ENCODE peak calls at places on chromosomes 7 and 10, in four cellular contexts. W is trophoblast cell, Q is H9, R is mesendoderm. L is an unnamed sample. For H3K27me3, the result is how much of the 10 kb centered on the place peaks cover.

GRCh38 chr7:152513861-152514770 is 78.3 kb upstream of the KMT2C start:
- DNase-seq in W (no peak), Q (no peak), R (no peak), L (no peak)

GRCh38 chr10:131512852-131513251 is 201.3 kb upstream of the TCERG1L start:
- DNase-seq in W (no peak), Q (no peak), R (no peak), L (no peak)

GRCh38 chr7:116171094-116171493 is 39.2 kb upstream of the TES start:
- DNase-seq in W (no peak), Q (no peak), R (no peak), L (no peak)

GRCh38 chr7:133290676-133291332 is 37.9 kb downstream of the EXOC4 start:
- DNase-seq in W (peak), Q (no peak), R (no peak), L (no peak)

GRCh38 chr7:50212666-50213621 is 91.6 kb upstream of the IKZF1 start:
- DNase-seq in W (no peak), Q (no peak), R (no peak), L (no peak)

GRCh38 chr10:95121904-95122303 is 52.6 kb upstream of the CYP2C8 start:
- DNase-seq in W (no peak), Q (no peak), R (no peak), L (peak)

GRCh38 chr7:133828906-133829305 is 298.2 kb upstream of the LRGUK start:
- DNase-seq in W (no peak), Q (no peak), R (no peak), L (no peak)

GRCh38 chr10:51716981-51717380 is 17.6 kb upstream of the CSTF2T start:
- DNase-seq in W (peak), Q (no peak), R (no peak), L (no peak)

GRCh38 chr7:131108212-131108980 is 219.3 kb upstream of the MKLN1 start:
- DNase-seq in W (no peak), Q (no peak), R (peak), L (peak)

GRCh38 chr10:33675235-33675634 is 340.8 kb upstream of the NRP1 start:
- DNase-seq in W (no peak), Q (no peak), R (no peak), L (no peak)

GRCh38 chr10:77444041-77444440 is 193.6 kb downstream of the KCNMA1 start:
- DNase-seq in W (no peak), Q (no peak), R (no peak), L (no peak)

GRCh38 chr10:13642293-13642692 is 55.5 kb downstream of the PRPF18 start:
- DNase-seq in W (no peak), Q (no peak), R (no peak), L (no peak)

GRCh38 chr10:87079106-87079836 is 15.4 kb downstream of the GLUD1 start:
- DNase-seq in W (no peak), Q (no peak), R (no peak), L (no peak)

GRCh38 chr7:96361116-96361857 is 39.4 kb upstream of the SLC25A13 start:
- DNase-seq in W (no peak), Q (no peak), R (no peak), L (no peak)

GRCh38 chr10:1308415-1308814 is 252.2 kb downstream of the WDR37 start:
- DNase-seq in W (no peak), Q (no peak), R (no peak), L (no peak)

GRCh38 chr10:61821153-61821552 is 80.3 kb upstream of the ARID5B start:
- DNase-seq in W (peak), Q (no peak), R (peak), L (peak)

GRCh38 chr7:39421661-39422060 is 144.5 kb upstream of the YAE1 start:
- DNase-seq in W (no peak), Q (no peak), R (no peak), L (no peak)

GRCh38 chr10:121526040-121526790 is 72.0 kb downstream of the FGFR2 start:
- DNase-seq in W (no peak), Q (no peak), R (no peak), L (no peak)

GRCh38 chr10:35422236-35422635 is 85.9 kb downstream of the CCNY start:
- DNase-seq in W (no peak), Q (no peak), R (no peak), L (peak)

GRCh38 chr7:138151731-138152577 is 75.7 kb downstream of the AKR1D1 start:
- DNase-seq in W (no peak), Q (no peak), R (no peak), L (no peak)

GRCh38 chr7:141563956-141564623 is 12.9 kb downstream of the AGK start:
- DNase-seq in W (no peak), Q (peak), R (peak), L (no peak)

DNA sequence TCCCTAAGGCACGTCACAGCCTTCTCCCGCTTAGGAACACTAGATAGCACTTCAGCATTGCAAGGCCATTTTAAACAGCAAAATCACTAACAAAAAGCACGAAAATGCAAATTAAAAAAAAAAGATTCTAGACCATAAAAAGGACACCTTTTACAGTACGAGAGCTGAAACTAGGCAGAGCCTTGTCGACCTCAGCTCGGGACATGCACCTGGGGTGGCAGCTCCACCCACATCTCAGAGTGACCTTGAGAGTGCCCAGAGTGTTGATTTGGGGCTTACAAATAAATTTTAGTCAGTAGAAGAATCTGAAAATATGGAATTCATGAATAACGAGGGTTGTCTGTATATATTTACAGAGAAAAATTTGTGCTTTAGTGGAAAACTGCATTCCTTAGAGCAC is 1.1 kb downstream of the MRPS24 start:
- DNase-seq in W (no peak), Q (no peak), R (no peak), L (no peak)
- H3K23ac ChIP-seq in W (no peak), Q (no peak), R (no peak), L (no peak)

GRCh38 chr7:18526368-18526878 is 30.9 kb downstream of the HDAC9 start:
- DNase-seq in W (no peak), Q (no peak), R (no peak), L (no peak)
- H3K27me3 ChIP-seq in W (under half), Q (under half), R (under half), L (under half)

GRCh38 chr10:27646604-27647191 is 98.9 kb downstream of the MKX start:
- DNase-seq in W (no peak), Q (no peak), R (no peak), L (no peak)
- H3K23ac ChIP-seq in W (no peak), Q (no peak), R (no peak), L (no peak)

GRCh38 chr7:151173386-151174245 is 6.1 kb upstream of the GBX1 start:
- DNase-seq in W (no peak), Q (no peak), R (no peak), L (no peak)
- H3K27me3 ChIP-seq in W (under half), Q (under half), R (under half), L (half or more)

DNA sequence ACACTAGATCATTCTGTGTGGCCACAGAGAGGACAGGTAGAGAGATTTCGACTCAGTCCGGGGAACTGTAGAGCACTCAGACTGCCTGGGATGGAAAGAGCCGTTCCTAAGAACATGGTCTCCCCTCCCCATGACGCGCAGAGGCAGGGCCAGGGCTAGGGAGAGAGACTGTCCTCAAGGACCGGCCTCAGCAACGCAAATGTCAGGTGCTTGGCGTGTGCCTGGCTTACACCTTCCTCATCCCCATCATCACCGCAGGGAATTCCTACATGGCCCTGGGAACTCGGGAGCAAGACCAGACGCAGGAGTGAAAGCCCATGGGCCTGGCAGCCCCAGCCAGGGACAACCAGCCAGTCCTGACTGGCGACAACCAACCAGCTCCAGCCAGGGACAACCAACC is 55.6 kb downstream of the PROSER2 start:
- DNase-seq in W (no peak), Q (no peak), R (no peak), L (no peak)
- H3K23ac ChIP-seq in W (no peak), Q (no peak), R (no peak), L (no peak)

GRCh38 chr10:123890246-123890645 is 1.4 kb downstream of the CPXM2 start:
- DNase-seq in W (no peak), Q (no peak), R (no peak), L (no peak)

GRCh38 chr10:123890761-123891146 is 853 bp downstream of the CPXM2 start:
- DNase-seq in W (no peak), Q (no peak), R (no peak), L (no peak)

GRCh38 chr10:123888751-123889150 is 2.9 kb downstream of the CPXM2 start:
- DNase-seq in W (no peak), Q (no peak), R (no peak), L (no peak)

GRCh38 chr10:123891147-123892011 is at the start of gene CPXM2:
- DNase-seq in W (no peak), Q (peak), R (peak), L (no peak)

DNA sequence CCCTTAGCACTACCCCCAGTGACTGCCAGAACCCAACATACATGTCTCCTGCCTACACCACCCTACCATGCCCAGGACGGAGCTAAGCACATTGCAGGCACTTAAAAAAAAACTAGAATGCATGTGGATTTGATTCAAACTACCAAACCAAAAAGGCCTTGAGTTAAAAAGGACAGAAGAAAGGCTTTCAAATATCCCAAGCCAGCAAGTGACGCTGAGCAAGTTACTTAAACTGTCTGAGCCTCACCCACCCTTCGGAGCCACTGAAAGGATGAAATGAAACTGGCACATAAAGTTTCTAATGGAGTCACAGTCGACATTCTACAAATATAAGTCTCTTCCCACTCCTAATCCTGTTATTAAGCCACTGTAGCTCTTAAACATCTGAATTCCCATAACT is 1.8 kb downstream of the CPXM2 start:
- DNase-seq in W (no peak), Q (no peak), R (no peak), L (no peak)
- H3K27me3 ChIP-seq in W (under half), Q (under half), R (under half), L (under half)

DNA sequence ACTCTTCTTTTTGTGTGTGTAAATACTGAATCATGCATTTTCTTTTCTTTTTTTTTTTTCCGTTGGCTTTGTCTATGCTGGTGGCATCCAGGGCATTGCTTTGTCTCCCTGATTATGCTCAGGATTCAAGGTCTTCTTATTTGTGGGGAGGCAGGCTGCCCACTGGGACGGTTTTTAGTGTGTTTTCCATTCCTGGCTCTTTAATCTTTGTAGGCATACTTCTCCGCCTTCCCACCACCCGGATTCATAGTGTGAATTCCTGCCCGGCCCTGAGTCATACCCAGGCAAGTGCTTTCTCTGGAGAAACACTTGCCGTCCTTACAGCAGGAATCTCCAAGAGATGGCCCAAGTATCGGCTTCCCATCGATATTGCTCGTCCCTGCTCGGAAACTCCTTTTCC is 5.2 kb downstream of the ZNF655 start:
- DNase-seq in W (peak), Q (no peak), R (peak), L (peak)
- H3K23ac ChIP-seq in W (no peak), Q (no peak), R (no peak), L (no peak)